ENCODE peak calls at places on chromosomes 11 and 22, in five cellular contexts. P is cardiac muscle cell, E is upper lobe of right lung, L is uterus, K is fibroblast of lung. T is an unnamed sample.

GRCh38 chr11:64745219-64745522 is 1.2 kb upstream of the RASGRP2 start:
- DNase-seq in P (peak; percentile 44), E (peak; percentile 89), L (peak; percentile 67), K (no peak), T (peak; percentile 93)

GRCh38 chr11:35334385-35335090 is 84.8 kb downstream of the SLC1A2 start:
- DNase-seq in P (no peak), E (no peak), L (no peak), K (no peak), T (no peak)

GRCh38 chr11:8597182-8597581 is 3.2 kb upstream of the STK33 start:
- DNase-seq in P (no peak), E (no peak), L (no peak), K (peak; percentile 85), T (no peak)

GRCh38 chr11:30758012-30758411 is 171.9 kb upstream of the MPPED2 start:
- DNase-seq in P (no peak), E (no peak), L (peak; percentile 15), K (no peak), T (no peak)

GRCh38 chr11:3014314-3014938 is 22.3 kb upstream of the NAP1L4 start:
- DNase-seq in P (no peak), E (no peak), L (no peak), K (no peak), T (no peak)

GRCh38 chr22:37018815-37019308 is 385 bp downstream of the TST start:
- DNase-seq in P (peak; percentile 61), E (peak; percentile 83), L (peak; percentile 79), K (peak; percentile 70), T (peak; percentile 76)

GRCh38 chr22:46881373-46882118 is 119.1 kb downstream of the TBC1D22A start:
- DNase-seq in P (no peak), E (no peak), L (no peak), K (peak; percentile 26), T (no peak)

GRCh38 chr22:41902932-41903421 is 11.9 kb downstream of the SHISA8 start:
- DNase-seq in P (no peak), E (no peak), L (no peak), K (no peak), T (no peak)

GRCh38 chr22:40748388-40748970 is 69.2 kb downstream of the MCHR1 start:
- DNase-seq in P (no peak), E (no peak), L (no peak), K (no peak), T (no peak)

GRCh38 chr22:25572708-25573161 is 8.3 kb downstream of the GRK3 start:
- DNase-seq in P (no peak), E (no peak), L (no peak), K (no peak), T (no peak)
- H3K27ac ChIP-seq in P (no peak overlapping the region), E (no peak overlapping the region), L (no peak overlapping the region), K (no peak overlapping the region), T (no peak overlapping the region)

GRCh38 chr22:23531283-23531921 is 48.7 kb downstream of the IGLL1 start:
- DNase-seq in P (no peak), E (peak; percentile 54), L (no peak), K (no peak), T (peak; percentile 24)
- H3K4me1 ChIP-seq in P (peaks cover 34% of the 10 kb centered on the region), E (peaks cover 8% of the 10 kb centered on the region), L (no peaks in the 10 kb centered on the region), K (no peaks in the 10 kb centered on the region), T (peaks cover 21% of the 10 kb centered on the region)

DNA sequence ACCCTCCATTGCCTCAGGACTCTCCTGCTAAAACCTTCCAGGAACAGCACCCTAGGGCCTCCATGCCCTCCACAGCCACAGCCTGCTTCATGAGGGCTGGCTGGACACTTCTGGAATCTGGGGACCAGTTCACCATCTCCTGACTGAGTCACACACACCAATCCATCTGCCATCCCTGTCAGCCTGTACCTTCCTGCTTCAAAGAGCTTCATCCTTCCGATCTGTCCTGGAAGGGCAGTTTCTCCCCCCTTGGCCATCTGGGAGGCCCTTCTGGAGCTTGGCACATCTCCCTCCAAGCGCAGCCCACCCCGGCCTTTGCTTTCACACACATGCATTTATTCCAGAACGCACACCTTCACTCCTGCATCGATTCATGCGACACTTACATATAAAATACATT is 13.1 kb downstream of the APBB1 start:
- DNase-seq in P (no peak), E (no peak), L (no peak), K (no peak), T (no peak)
- H3K27ac ChIP-seq in P (no peak overlapping the region), E (no peak overlapping the region), L (no peak overlapping the region), K (no peak overlapping the region), T (no peak overlapping the region)

GRCh38 chr11:125514336-125515101 is 18.5 kb upstream of the FEZ1 start:
- DNase-seq in P (no peak), E (no peak), L (no peak), K (peak; percentile 45), T (no peak)

GRCh38 chr11:125517116-125517804 is 21.2 kb upstream of the FEZ1 start:
- DNase-seq in P (peak; percentile 25), E (no peak), L (peak; percentile 42), K (peak; percentile 91), T (no peak)

GRCh38 chr11:125516266-125516665 is 20.2 kb upstream of the FEZ1 start:
- DNase-seq in P (no peak), E (no peak), L (no peak), K (no peak), T (no peak)

GRCh38 chr11:125513705-125514265 is 17.7 kb upstream of the FEZ1 start:
- DNase-seq in P (no peak), E (no peak), L (no peak), K (no peak), T (no peak)

GRCh38 chr11:125515102-125515439 is 19.0 kb upstream of the FEZ1 start:
- DNase-seq in P (no peak), E (no peak), L (no peak), K (no peak), T (no peak)
- H3K4me1 ChIP-seq in P (no peaks in the 10 kb centered on the region), E (peaks cover 3% of the 10 kb centered on the region), L (no peaks in the 10 kb centered on the region), K (no peaks in the 10 kb centered on the region), T (no peaks in the 10 kb centered on the region)

DNA sequence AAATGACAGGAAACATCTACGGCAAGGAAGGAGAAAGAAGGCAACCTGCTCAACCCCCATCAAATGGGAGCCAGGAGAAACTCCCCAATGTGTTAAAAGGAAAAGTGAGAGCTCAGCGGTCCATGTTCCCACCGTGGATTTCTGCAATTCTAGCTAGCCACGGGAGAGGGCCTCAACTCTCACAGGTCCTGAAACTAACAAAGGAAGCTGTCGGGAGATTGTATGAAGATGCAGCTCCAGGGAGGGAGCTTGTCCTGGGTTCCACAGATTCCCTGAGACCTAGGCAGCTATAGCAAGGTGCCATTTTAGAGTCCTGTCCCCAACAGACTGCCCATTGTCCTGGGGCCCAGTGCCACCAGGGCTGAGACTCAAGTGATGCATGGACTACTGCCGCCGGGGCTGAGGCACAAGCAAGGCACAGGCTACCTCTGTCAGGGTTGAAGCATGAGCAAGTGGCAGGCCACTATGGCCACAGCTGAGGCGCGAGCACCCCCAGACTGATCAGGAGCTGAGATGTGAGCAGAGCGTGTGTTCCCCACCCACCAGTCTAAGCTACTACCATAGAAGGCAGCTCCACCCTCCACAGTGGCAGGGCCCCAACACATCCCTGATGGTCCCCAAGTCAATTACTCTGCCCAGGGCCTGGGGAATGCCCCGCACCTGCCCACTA is 31.3 kb downstream of the RSF1 start:
- DNase-seq in P (no peak), E (no peak), L (no peak), K (no peak), T (no peak)
- H3K27ac ChIP-seq in P (no peak overlapping the region), E (no peak overlapping the region), L (no peak overlapping the region), K (no peak overlapping the region), T (no peak overlapping the region)

DNA sequence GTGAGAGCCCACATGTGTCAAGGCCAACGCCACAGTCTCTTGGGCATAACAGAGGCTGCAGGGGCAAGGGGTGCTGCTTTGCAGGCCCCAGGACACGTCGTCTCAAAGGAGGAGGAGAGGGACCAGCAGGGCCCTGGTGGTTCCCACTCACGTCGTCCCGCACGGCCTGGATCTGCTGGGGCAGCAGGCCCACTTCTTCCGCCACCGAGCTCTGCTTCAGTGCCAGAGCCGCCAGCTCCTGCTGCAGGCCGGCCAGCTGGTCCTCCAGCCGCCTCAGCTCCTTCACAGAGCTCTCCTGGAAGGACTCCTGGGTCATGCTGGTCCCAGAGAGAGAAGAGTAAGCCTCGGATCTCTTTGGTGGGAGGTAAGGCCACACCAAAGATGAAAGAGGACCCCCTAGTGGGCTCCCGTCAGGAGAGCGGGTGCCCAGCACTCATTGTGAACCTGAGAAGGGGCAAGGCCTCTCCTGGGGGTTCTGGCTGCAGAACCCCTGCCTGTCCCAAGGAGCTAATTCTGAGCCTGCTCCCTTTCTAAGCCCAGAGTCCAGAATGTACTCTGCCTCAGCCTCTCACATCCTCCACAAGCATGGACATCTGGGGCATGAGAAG is 15.6 kb downstream of the SUN2 start:
- DNase-seq in P (no peak), E (no peak), L (no peak), K (no peak), T (no peak)
- H3K4me1 ChIP-seq in P (no peaks in the 10 kb centered on the region), E (no peaks in the 10 kb centered on the region), L (no peaks in the 10 kb centered on the region), K (no peaks in the 10 kb centered on the region), T (peaks cover 9% of the 10 kb centered on the region)

GRCh38 chr11:1920909-1921575 is 1.5 kb downstream of the TNNT3 start:
- DNase-seq in P (no peak), E (no peak), L (no peak), K (no peak), T (no peak)
- H3K27ac ChIP-seq in P (no peak overlapping the region), E (no peak overlapping the region), L (peak overlapping the region; percentile 84), K (no peak overlapping the region), T (no peak overlapping the region)